ENCODE peak calls at places on chromosomes 11 and 22, in four cellular contexts. S is DND-41; J is astrocyte of the cerebellum; G is CD8-positive, alpha-beta T cell. F is an unnamed sample.

GRCh38 chr11:68297812-68298658 is 14.4 kb upstream of the LRP5 start:
- DNase-seq in S (peak), J (peak), G (peak), F (peak)

GRCh38 chr11:5808500-5809121 is at the start of gene OR52N2:
- DNase-seq in S (peak), J (peak), G (peak), F (peak)

GRCh38 chr11:942853-943252 is 17.2 kb downstream of the AP2A2 start:
- DNase-seq in S (no peak), J (no peak), G (no peak), F (no peak)

GRCh38 chr22:27843441-27843840 is 41.9 kb upstream of the MN1 start:
- DNase-seq in S (no peak), J (no peak), G (no peak), F (no peak)

GRCh38 chr11:46237248-46238077 is 40.0 kb upstream of the CREB3L1 start:
- DNase-seq in S (no peak), J (no peak), G (peak), F (peak)

GRCh38 chr11:122032317-122032716 is 83.7 kb downstream of the BLID start:
- DNase-seq in S (no peak), J (no peak), G (no peak), F (no peak)

GRCh38 chr11:111944139-111944538 is 7.0 kb downstream of the DIXDC1 start:
- DNase-seq in S (no peak), J (no peak), G (no peak), F (peak)

GRCh38 chr22:17237031-17237668 is 17.9 kb upstream of the ADA2 start:
- DNase-seq in S (peak), J (no peak), G (peak), F (peak)

GRCh38 chr11:31262761-31263160 is 106.8 kb downstream of the DCDC1 start:
- DNase-seq in S (no peak), J (peak), G (no peak), F (no peak)

GRCh38 chr22:39252461-39253391 is 7.9 kb upstream of the PDGFB start:
- DNase-seq in S (no peak), J (no peak), G (no peak), F (no peak)

GRCh38 chr22:44685384-44686056 is 16.5 kb upstream of the PRR5 start:
- DNase-seq in S (peak), J (no peak), G (peak), F (peak)

GRCh38 chr22:38257170-38257569 is 15.6 kb downstream of the TMEM184B start:
- DNase-seq in S (no peak), J (no peak), G (no peak), F (no peak)

GRCh38 chr22:46914916-46915894 is 152.8 kb downstream of the TBC1D22A start:
- DNase-seq in S (no peak), J (no peak), G (no peak), F (no peak)

GRCh38 chr11:123330471-123330870 is 99.6 kb upstream of the GRAMD1B start:
- DNase-seq in S (no peak), J (no peak), G (no peak), F (no peak)

GRCh38 chr22:32804036-32804435 is 2.5 kb downstream of the TIMP3 start:
- DNase-seq in S (no peak), J (no peak), G (no peak), F (no peak)

GRCh38 chr11:79287952-79288351 is 152.9 kb downstream of the TENM4 start:
- DNase-seq in S (no peak), J (no peak), G (no peak), F (no peak)

GRCh38 chr11:59791639-59792038 is 18.9 kb downstream of the MRPL16 start:
- DNase-seq in S (no peak), J (no peak), G (no peak), F (no peak)

GRCh38 chr11:124793466-124794278 is 6.5 kb downstream of the MSANTD2 start:
- DNase-seq in S (peak), J (peak), G (no peak), F (peak)

GRCh38 chr11:57709802-57710367 is 2.1 kb downstream of the MED19 start:
- DNase-seq in S (no peak), J (no peak), G (no peak), F (no peak)

GRCh38 chr11:75537740-75538139 is 12.0 kb upstream of the GDPD5 start:
- DNase-seq in S (no peak), J (no peak), G (no peak), F (no peak)

GRCh38 chr11:87463486-87464102 is 425.9 kb downstream of the TMEM135 start:
- DNase-seq in S (no peak), J (no peak), G (no peak), F (peak)

GRCh38 chr11:119529936-119530335 is 107.0 kb upstream of the THY1 start:
- DNase-seq in S (no peak), J (no peak), G (no peak), F (no peak)

GRCh38 chr22:45008853-45009751 is 703 bp downstream of the PHF21B start:
- DNase-seq in S (peak), J (no peak), G (no peak), F (no peak)

GRCh38 chr11:55342901-55343300 is at the start of gene OR4A16:
- DNase-seq in S (no peak), J (no peak), G (no peak), F (no peak)

GRCh38 chr11:102187416-102188125 is 77.3 kb downstream of the YAP1 start:
- DNase-seq in S (no peak), J (peak), G (no peak), F (no peak)

GRCh38 chr11:105838668-105839403 is 183.2 kb downstream of the MSANTD4 start:
- DNase-seq in S (no peak), J (no peak), G (no peak), F (peak)

GRCh38 chr11:1130276-1131032 is 27.3 kb upstream of the MUC5AC start:
- DNase-seq in S (no peak), J (no peak), G (no peak), F (no peak)

GRCh38 chr11:107370390-107370789 is 87.2 kb downstream of the CWF19L2 start:
- DNase-seq in S (no peak), J (no peak), G (no peak), F (no peak)

GRCh38 chr11:62500066-62501035 is 46.3 kb downstream of the AHNAK start:
- DNase-seq in S (no peak), J (no peak), G (no peak), F (peak)

GRCh38 chr22:17633217-17633997 is 4.9 kb upstream of the ATP6V1E1 start:
- DNase-seq in S (no peak), J (peak), G (no peak), F (no peak)

GRCh38 chr22:33747576-33748180 is 172.6 kb downstream of the LARGE1 start:
- DNase-seq in S (peak), J (no peak), G (no peak), F (peak)

GRCh38 chr11:31237819-31238771 is 131.4 kb downstream of the DCDC1 start:
- DNase-seq in S (no peak), J (no peak), G (no peak), F (no peak)

GRCh38 chr11:111571829-111572501 is 30.3 kb upstream of the SIK2 start:
- DNase-seq in S (no peak), J (no peak), G (no peak), F (no peak)

GRCh38 chr11:2301631-2302272 is at the start of the genes C11orf21 and TSPAN32:
- DNase-seq in S (no peak), J (no peak), G (peak), F (peak)

GRCh38 chr11:2300936-2301630 is 635 bp downstream of the C11orf21 start:
- DNase-seq in S (peak), J (no peak), G (peak), F (peak)

GRCh38 chr11:2299773-2300172 is 1.9 kb downstream of the C11orf21 start:
- DNase-seq in S (peak), J (no peak), G (no peak), F (peak)

GRCh38 chr11:2298795-2299747 is 2.6 kb downstream of the C11orf21 start:
- DNase-seq in S (peak), J (no peak), G (peak), F (peak)

DNA sequence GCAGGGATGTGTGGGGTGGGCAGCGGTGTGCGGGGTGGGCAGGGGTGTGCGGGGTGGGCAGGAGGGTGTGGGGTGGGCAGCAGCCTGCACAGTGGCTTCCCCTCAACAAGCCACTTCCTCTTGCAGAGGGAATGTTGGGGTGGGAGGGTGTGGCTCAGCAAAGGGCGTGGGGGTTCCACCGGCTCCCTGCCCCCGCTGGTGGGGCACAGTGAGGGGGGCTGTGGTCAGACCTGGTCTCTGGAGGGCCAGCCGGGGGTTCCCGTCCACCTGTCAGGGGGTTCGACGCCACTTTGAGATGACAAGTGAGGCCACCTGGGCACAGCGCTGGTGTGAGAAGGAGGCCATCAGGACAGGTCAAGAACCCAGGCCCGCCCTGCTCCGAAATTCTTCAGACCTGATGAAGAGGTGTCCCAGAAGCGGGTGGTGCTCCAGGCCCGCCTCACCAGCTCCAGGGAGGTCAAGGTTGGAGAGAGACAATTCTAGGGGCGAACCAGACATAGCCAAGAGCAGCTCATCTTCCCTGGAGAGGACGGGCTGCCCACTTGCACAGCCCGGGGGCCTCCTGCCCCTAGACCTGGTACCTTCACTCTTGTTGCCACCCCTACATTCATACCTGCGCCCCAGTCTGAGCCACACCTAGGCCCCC is 1.3 kb downstream of the C11orf21 start:
- DNase-seq in S (peak), J (no peak), G (peak), F (peak)
- H3K4me3 ChIP-seq in S (no peak), J (no peak), G (peak), F (peak)

GRCh38 chr11:114297806-114298700 is 1.9 kb downstream of the NNMT start:
- DNase-seq in S (no peak), J (no peak), G (no peak), F (no peak)

GRCh38 chr11:114298701-114299090 is 2.5 kb downstream of the NNMT start:
- DNase-seq in S (no peak), J (no peak), G (no peak), F (no peak)

GRCh38 chr11:114296979-114297372 is 777 bp downstream of the NNMT start:
- DNase-seq in S (no peak), J (no peak), G (no peak), F (no peak)

GRCh38 chr11:114295676-114296081 is 520 bp upstream of the NNMT start:
- DNase-seq in S (no peak), J (no peak), G (no peak), F (no peak)

DNA sequence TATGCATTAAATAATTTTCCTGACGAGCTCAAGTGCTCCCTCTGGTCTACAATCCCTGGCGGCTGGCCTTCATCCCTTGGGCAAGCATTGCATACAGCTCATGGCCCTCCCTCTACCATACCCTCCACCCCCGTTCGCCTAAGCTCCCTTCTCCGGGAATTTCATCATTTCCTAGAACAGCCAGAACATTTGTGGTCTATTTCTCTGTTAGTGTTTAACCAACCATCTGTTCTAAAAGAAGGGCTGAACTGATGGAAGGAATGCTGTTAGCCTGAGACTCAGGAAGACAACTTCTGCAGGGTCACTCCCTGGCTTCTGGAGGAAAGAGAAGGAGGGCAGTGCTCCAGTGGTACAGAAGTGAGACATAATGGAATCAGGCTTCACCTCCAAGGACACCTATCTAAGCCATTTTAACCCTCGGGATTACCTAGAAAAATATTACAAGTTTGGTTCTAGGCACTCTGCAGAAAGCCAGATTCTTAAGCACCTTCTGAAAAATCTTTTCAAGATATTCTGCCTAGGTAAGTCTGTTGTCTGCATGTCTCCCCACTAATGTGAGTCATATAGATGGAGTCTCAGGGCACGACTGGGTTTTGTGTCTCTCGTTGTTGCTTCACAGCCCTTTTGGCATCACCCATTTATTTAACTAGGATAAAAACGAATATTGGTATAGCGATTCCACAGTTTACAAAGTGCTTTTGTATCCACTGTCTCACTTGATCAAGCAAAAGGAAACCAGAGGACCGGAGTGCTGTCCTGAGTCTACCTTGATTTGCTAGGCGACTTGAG is at the start of gene NNMT:
- DNase-seq in S (no peak), J (peak), G (no peak), F (no peak)
- H3K4me3 ChIP-seq in S (no peak), J (peak), G (no peak), F (no peak)

GRCh38 chr11:66240781-66241136 is 27.7 kb upstream of the RAB1B start:
- DNase-seq in S (no peak), J (no peak), G (no peak), F (no peak)

GRCh38 chr11:66247295-66247694 is 21.1 kb upstream of the RAB1B start:
- DNase-seq in S (no peak), J (no peak), G (no peak), F (no peak)

GRCh38 chr11:66239998-66240780 is 28.2 kb upstream of the RAB1B start:
- DNase-seq in S (no peak), J (no peak), G (no peak), F (peak)

GRCh38 chr11:66242085-66242765 is 26.2 kb upstream of the RAB1B start:
- DNase-seq in S (no peak), J (no peak), G (no peak), F (peak)

GRCh38 chr11:66243816-66244215 is 24.6 kb upstream of the RAB1B start:
- DNase-seq in S (no peak), J (no peak), G (no peak), F (no peak)
- H3K4me3 ChIP-seq in S (no peak), J (no peak), G (no peak), F (no peak)

GRCh38 chr11:16393335-16393734 is 37.0 kb upstream of the SOX6 start:
- DNase-seq in S (no peak), J (no peak), G (no peak), F (no peak)

GRCh38 chr11:16395601-16396000 is 39.3 kb upstream of the SOX6 start:
- DNase-seq in S (no peak), J (no peak), G (no peak), F (no peak)

GRCh38 chr11:16392646-16393045 is 36.3 kb upstream of the SOX6 start:
- DNase-seq in S (no peak), J (no peak), G (no peak), F (no peak)

GRCh38 chr11:16394947-16395346 is 38.6 kb upstream of the SOX6 start:
- DNase-seq in S (no peak), J (no peak), G (no peak), F (no peak)

DNA sequence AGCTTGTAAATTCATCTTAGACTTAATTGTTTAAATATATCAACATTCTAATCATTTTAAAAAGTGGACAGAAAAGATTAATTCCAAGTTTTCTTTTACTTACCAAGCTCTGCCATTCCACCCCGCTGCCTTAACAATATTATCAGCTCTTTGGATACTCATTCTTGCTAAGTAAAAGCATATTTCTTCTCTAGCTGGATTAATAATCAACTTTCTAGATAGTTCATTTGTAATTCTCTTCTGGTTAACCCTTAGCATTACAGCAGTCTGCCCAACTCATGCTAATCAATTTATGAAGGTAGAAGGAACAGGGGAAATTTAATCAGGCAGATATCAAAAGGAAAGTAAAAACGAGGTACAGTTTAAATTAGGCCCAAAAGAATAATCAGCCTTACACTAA is 41.0 kb upstream of the SOX6 start:
- DNase-seq in S (no peak), J (no peak), G (no peak), F (no peak)
- H3K4me3 ChIP-seq in S (no peak), J (no peak), G (no peak), F (no peak)

DNA sequence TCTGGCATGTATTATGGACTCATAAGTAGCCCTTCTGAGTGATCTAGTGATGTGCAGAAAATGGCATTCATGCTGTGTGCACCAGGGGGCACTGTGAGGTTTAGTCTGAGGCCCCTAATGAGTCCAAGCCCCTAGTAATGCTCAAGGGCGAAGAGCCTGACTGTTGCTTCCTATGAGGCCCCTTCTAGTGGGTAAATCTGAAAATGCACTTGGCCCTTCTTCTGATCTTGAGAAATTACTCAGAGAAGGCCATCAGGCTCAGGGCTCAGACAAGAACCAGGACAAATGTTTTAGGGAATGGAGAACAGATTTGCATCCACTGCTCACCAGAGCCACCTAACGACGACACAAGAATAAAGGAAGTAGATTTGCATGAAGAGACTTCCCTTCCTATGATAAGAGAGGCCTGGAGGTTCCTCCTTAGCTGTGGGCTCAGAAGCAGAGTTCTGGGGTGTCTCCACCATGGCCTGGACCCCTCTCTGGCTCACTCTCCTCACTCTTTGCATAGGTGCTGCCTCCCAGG is 75.8 kb downstream of the GGTLC2 start:
- DNase-seq in S (peak), J (no peak), G (peak), F (peak)
- H3K4me3 ChIP-seq in S (no peak), J (no peak), G (no peak), F (no peak)

DNA sequence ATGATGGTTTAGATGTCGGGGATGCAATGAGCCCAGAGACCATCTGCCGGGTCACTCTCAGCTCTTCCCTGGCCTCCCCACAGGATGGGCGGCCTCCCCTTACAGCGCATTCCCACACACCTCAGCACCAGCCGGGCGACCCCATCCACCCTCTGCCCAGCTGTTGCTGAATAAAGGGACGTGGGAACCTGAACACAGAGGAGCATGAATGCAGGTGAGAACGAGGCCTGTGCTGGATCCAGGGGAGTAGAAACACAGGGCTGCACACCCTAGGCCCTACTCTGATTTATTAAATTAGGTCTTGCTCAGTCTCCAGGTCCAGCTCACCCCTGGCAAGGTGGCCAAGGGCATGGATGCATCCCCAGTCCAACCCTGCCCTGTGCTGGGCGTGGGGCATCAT is 180.5 kb downstream of the CTTN start:
- DNase-seq in S (no peak), J (no peak), G (no peak), F (no peak)
- H3K4me3 ChIP-seq in S (no peak), J (no peak), G (no peak), F (no peak)

GRCh38 chr11:36240746-36241295 is 48.4 kb downstream of the COMMD9 start:
- DNase-seq in S (no peak), J (no peak), G (no peak), F (no peak)

GRCh38 chr11:36241512-36241911 is 47.7 kb downstream of the COMMD9 start:
- DNase-seq in S (no peak), J (no peak), G (no peak), F (no peak)

GRCh38 chr11:36240178-36240577 is 49.0 kb downstream of the COMMD9 start:
- DNase-seq in S (no peak), J (no peak), G (no peak), F (no peak)

GRCh38 chr11:36238881-36239280 is 50.3 kb downstream of the COMMD9 start:
- DNase-seq in S (no peak), J (no peak), G (no peak), F (no peak)

GRCh38 chr11:36239636-36240035 is 49.6 kb downstream of the COMMD9 start:
- DNase-seq in S (no peak), J (no peak), G (no peak), F (no peak)
- H3K4me3 ChIP-seq in S (no peak), J (no peak), G (no peak), F (no peak)